ENCODE peak calls at places on chromosomes 11 and 22, in ten cellular contexts. R is astrocyte, J is MM.1S, K is PC-3, N is fibroblast of lung, E is GM23338, X is mammary epithelial cell, V is GM23248, U is endothelial cell of umbilical vein, D is GM12878. S is an unnamed sample.

GRCh38 chr11:93686812-93687211 is 25.3 kb downstream of the CEP295 start:
- DNase-seq in K (no peak), V (peak), N (peak), X (no peak), D (no peak), U (no peak), E (no peak), J (no peak), R (peak), S (no peak)

GRCh38 chr11:70078796-70079616 is 889 bp downstream of the ANO1 start:
- DNase-seq in X (no peak), D (no peak), R (no peak), U (no peak), J (no peak), K (peak), N (no peak), V (no peak), E (peak), S (peak)

GRCh38 chr11:43360361-43361032 is 1.8 kb downstream of the TTC17 start:
- DNase-seq in E (no peak), U (no peak), K (no peak), V (peak), X (no peak), D (no peak), R (peak), N (no peak), J (no peak), S (no peak)

GRCh38 chr11:28666632-28667031 is 558.4 kb downstream of the METTL15 start:
- DNase-seq in R (no peak), E (no peak), U (no peak), J (no peak), V (peak), D (no peak), X (no peak), K (no peak), N (no peak), S (no peak)

GRCh38 chr11:20599424-20600346 is at the start of gene SLC6A5:
- DNase-seq in N (peak), E (peak), X (peak), K (peak), U (peak), V (peak), J (peak), R (no peak), D (no peak), S (peak)

GRCh38 chr11:115157247-115157646 is 347.0 kb downstream of the CADM1 start:
- DNase-seq in U (no peak), R (no peak), X (no peak), N (no peak), J (no peak), E (no peak), V (no peak), D (no peak), K (no peak), S (no peak)

GRCh38 chr11:61955031-61955415 is 4.9 kb downstream of the BEST1 start:
- DNase-seq in E (peak), J (no peak), D (no peak), R (peak), K (no peak), X (peak), U (no peak), N (peak), V (peak), S (peak)

GRCh38 chr11:117022526-117022925 is 75.7 kb downstream of the SIK3 start:
- DNase-seq in J (no peak), E (no peak), D (peak), K (no peak), R (no peak), N (no peak), V (no peak), U (no peak), X (no peak), S (no peak)

GRCh38 chr11:68436985-68437926 is 23.3 kb upstream of the PPP6R3 start:
- DNase-seq in J (no peak), K (peak), V (peak), X (peak), D (no peak), R (peak), N (peak), E (no peak), U (peak), S (no peak)

GRCh38 chr11:62580959-62581715 is 7.4 kb upstream of the EEF1G start:
- DNase-seq in U (no peak), D (no peak), N (no peak), J (no peak), E (no peak), V (no peak), X (no peak), K (no peak), R (no peak), S (no peak)

GRCh38 chr11:18703001-18703763 is 4.6 kb downstream of the TMEM86A start:
- DNase-seq in X (no peak), V (no peak), J (no peak), E (no peak), U (no peak), R (no peak), N (no peak), D (no peak), K (no peak), S (peak)

GRCh38 chr11:14119357-14119756 is 156.8 kb downstream of the SPON1 start:
- DNase-seq in J (no peak), K (peak), U (no peak), X (peak), D (no peak), E (no peak), N (no peak), R (no peak), V (peak), S (no peak)

DNA sequence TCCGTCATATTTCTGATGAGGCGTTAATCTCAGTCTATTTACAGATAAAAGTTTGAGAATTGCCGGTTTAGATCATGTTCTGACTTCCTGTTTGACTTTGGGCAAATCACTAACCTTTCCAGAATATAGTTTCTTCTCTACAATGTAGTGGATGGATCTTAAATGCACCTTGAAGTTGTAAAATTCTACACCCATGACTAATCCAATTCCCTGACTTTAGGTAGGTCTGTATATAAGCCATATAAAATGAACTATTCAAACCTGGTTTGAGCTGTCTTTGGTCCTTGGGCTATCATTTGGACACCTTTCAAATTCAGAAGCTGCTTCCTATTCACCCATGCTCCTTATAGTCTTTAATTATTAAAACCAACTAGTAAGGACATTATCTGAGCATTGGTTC is 52.2 kb upstream of the BLID start:
- DNase-seq in V (no peak), D (no peak), J (no peak), R (no peak), N (no peak), X (peak), K (peak), E (no peak), U (peak), S (no peak)
- TF ChIP-seq EZH2 in V (no peak), D (no peak), J (no peak), R (no peak), N (no peak), X (no peak), K (no peak), E (no peak), U (no peak), S (no peak)

GRCh38 chr11:65539401-65540289 is 14.8 kb downstream of the SCYL1 start:
- DNase-seq in V (no peak), R (no peak), D (no peak), J (peak), U (no peak), E (peak), X (peak), N (no peak), K (peak), S (peak)
- H3K4me3 ChIP-seq in V (peak), R (peak), D (peak), J (peak), U (no peak), E (peak), X (peak), N (peak), K (peak), S (peak)

GRCh38 chr11:118609380-118610219 is 2.2 kb downstream of the PHLDB1 start:
- DNase-seq in U (peak), R (peak), K (no peak), D (no peak), X (no peak), E (peak), V (peak), J (no peak), N (peak), S (peak)

GRCh38 chr11:118608268-118609214 is 1.1 kb downstream of the PHLDB1 start:
- DNase-seq in R (peak), X (peak), V (peak), E (no peak), K (peak), N (peak), D (no peak), J (no peak), U (peak), S (peak)

GRCh38 chr11:118606844-118607228 is 579 bp upstream of the PHLDB1 start:
- DNase-seq in E (no peak), X (no peak), V (no peak), U (no peak), R (no peak), D (no peak), K (no peak), J (no peak), N (no peak), S (no peak)

GRCh38 chr11:118606157-118606843 is 1.1 kb upstream of the PHLDB1 start:
- DNase-seq in V (no peak), J (no peak), R (no peak), N (no peak), E (peak), X (no peak), K (no peak), D (no peak), U (no peak), S (peak)

DNA sequence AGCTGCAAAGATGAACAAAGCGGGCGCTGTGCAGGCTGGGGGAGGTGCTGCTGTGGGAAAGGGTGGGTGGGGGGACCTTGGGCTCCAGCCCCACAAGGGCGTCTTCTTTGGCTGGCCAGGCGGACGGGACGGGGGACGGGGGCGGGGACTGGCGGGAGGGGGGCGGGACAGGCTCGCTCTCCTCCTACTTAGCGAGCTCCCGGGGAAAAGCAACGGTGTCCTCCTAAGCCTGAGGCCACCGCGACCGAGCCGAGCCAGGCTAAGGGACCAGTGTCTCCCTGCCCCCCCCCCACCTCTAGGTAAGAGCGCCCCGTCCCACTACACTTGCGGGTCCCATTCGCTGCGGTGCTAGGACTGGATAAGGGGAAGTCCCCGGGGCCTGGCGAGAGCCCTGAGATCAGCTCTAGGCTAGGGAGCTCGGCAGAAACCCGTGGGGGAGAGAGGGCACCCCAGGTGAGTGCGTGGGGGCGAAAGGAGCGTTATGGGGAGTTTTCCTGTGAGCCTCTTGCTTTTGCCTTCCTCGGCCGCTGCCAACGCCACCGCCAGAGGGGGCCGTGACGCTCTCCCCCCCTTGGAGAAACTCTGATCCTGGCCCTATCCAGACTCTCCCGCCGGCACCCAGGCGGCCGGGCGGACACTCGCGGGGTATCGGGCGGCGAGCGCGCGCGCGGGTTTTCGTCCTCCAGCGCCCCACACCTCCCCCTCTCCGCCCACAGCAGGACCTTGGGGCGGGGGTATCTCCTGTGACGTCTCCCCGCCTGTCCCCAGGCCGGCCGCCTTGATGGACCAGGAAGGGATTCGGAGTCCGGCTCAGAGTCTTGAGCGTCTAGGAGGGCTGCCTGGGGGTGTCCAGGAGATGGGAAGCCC is at the start of gene PHLDB1:
- DNase-seq in V (peak), X (peak), D (no peak), E (peak), J (no peak), N (peak), U (peak), R (peak), K (peak), S (peak)
- TF ChIP-seq EZH2 in V (no peak), X (no peak), D (no peak), E (peak), J (no peak), N (no peak), U (no peak), R (no peak), K (no peak), S (no peak)

GRCh38 chr22:17318817-17319216 is 50.4 kb upstream of the CECR2 start:
- DNase-seq in U (no peak), R (no peak), J (no peak), N (no peak), E (no peak), V (no peak), K (no peak), X (no peak), D (no peak), S (no peak)
- H3K4me3 ChIP-seq in U (no peak), R (no peak), J (no peak), N (no peak), E (no peak), V (no peak), K (no peak), X (no peak), D (no peak), S (no peak)

DNA sequence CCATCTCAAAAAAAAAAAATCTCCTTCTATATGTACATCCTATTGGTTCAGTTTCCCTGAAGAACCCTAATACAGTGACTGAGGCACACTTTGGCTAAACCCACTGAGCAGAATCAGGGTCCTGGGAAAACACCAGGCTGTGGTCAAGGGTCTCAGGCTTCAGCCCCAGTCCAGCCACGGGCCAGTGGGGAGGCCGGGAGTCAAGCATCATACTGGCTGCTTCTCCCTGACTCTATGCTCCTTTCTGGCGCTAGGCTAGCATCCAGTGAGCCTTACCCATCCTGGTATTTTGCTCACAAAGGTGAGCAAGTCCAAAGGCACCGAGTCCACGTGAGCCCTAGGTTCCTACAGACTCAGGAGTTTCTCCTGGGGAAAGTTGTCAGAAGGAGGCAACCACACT is 752.5 kb downstream of the BRD1 start:
- DNase-seq in E (no peak), J (no peak), N (no peak), U (no peak), X (no peak), K (no peak), D (no peak), R (no peak), V (no peak), S (no peak)
- TF ChIP-seq EZH2 in E (no peak), J (no peak), N (no peak), U (no peak), X (no peak), K (no peak), D (no peak), R (no peak), V (no peak), S (no peak)

GRCh38 chr11:47233989-47234668 is 14.5 kb downstream of the ACP2 start:
- DNase-seq in J (no peak), K (peak), N (peak), U (peak), R (peak), X (peak), V (peak), E (peak), D (no peak), S (peak)
- H3K4me3 ChIP-seq in J (no peak), K (peak), N (no peak), U (no peak), R (peak), X (no peak), V (peak), E (no peak), D (no peak), S (no peak)

DNA sequence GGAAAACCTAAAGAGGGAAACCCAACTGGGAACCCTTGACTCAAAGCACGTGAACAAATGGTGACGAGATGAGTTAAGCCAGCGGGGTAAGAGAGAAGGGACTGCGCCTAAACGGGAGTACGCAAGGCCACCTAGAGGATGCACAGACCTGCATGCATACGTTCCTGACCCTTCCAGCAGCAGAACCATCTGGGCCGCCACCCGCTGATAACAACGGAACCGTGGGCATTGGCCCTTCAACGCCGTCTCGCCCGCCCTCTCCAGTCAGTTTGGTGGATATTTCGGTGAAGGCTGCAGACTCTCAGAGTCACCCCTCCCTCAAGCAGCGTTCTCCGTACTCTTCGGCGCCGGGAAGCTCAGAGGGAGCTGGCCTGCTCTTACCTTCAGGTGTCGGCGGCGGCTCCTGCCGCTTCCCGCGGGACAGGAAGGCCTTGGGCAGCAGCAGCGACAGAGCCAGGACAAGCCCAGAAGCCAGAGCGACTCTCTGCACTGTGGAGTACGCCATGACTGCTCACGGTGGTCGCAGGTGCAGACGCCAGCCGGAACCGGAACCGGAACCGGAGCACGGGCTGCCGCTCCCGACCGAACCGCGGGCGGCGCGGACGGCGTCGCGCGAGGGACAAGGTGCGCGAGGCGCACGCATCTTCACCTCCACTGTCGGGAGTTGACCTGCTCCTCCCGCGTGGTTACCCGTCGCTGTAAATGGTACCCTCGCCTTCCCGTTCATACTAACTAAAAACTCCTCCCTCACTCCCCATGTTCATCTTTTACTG is at the start of gene RIC3:
- DNase-seq in V (no peak), J (no peak), K (no peak), E (peak), U (no peak), N (no peak), R (no peak), D (no peak), X (peak), S (peak)
- TF ChIP-seq EZH2 in V (no peak), J (no peak), K (no peak), E (no peak), U (peak), N (peak), R (peak), D (no peak), X (peak), S (peak)

S was measured in neural progenitor cell.